ENCODE peak calls at places on chromosomes 12 and 14, in nine cellular contexts. B is COR-L47; E is SK-N-SH; X is activated CD8-positive, alpha-beta memory T cell treated with anti-CD3 and anti-CD28 coated beads for 1 hour; Z is activated CD4-positive, alpha-beta T cell treated with anti-CD3 and anti-CD28 coated beads for 48 hours; W is T-helper 2 cell; N is naive B cell; G is stimulated activated CD4-positive, alpha-beta T cell treated with anti-CD3 and anti-CD28 coated beads, Interleukin-4, amount 100 ng/mL, for 4 hours; F is H54. C is an unnamed sample.
A peak's percentile ranks its signal among the peaks of the same experiment; 100 is the strongest.

GRCh38 chr12:92208613-92209121 is 63.0 kb upstream of the BTG1 start:
- DNase-seq in B (no peak), E (no peak), X (no peak), Z (no peak), W (peak; percentile 58), N (peak; percentile 24), G (peak; percentile 40), F (peak; percentile 7), C (no peak)

GRCh38 chr12:124914392-124915248 is at the start of gene UBC:
- DNase-seq in B (no peak), E (peak; percentile 93), X (peak; percentile 87), Z (peak; percentile 92), W (peak; percentile 88), N (peak; percentile 90), G (peak; percentile 83), F (no peak), C (no peak)

GRCh38 chr12:122147514-122148290 is 26.3 kb downstream of the IL31 start:
- DNase-seq in B (no peak), E (no peak), X (no peak), Z (no peak), W (no peak), N (no peak), G (no peak), F (no peak), C (no peak)

GRCh38 chr14:24351517-24351916 is 11.7 kb upstream of the RIPK3 start:
- DNase-seq in B (peak; percentile 12), E (no peak), X (no peak), Z (no peak), W (no peak), N (no peak), G (no peak), F (no peak), C (no peak)

GRCh38 chr12:104669057-104669770 is 212.5 kb downstream of the CHST11 start:
- DNase-seq in B (peak; percentile 25), E (peak; percentile 71), X (no peak), Z (no peak), W (no peak), N (no peak), G (no peak), F (no peak), C (no peak)

GRCh38 chr14:63388766-63389431 is 70.2 kb upstream of the GPHB5 start:
- DNase-seq in B (peak; percentile 22), E (peak; percentile 64), X (no peak), Z (peak; percentile 72), W (no peak), N (peak; percentile 11), G (peak; percentile 38), F (peak; percentile 20), C (no peak)

GRCh38 chr12:120167529-120168095 is 26.9 kb downstream of the GCN1 start:
- DNase-seq in B (no peak), E (no peak), X (no peak), Z (no peak), W (no peak), N (no peak), G (no peak), F (no peak), C (no peak)

GRCh38 chr12:93106910-93107309 is 177.8 kb upstream of the EEA1 start:
- DNase-seq in B (no peak), E (no peak), X (no peak), Z (peak; percentile 11), W (no peak), N (no peak), G (no peak), F (no peak), C (no peak)

GRCh38 chr12:58416211-58416610 is 474.8 kb downstream of the ATP23 start:
- DNase-seq in B (no peak), E (no peak), X (no peak), Z (no peak), W (no peak), N (no peak), G (no peak), F (peak; percentile 11), C (no peak)

GRCh38 chr14:73743431-73743931 is 29.3 kb upstream of the PNMA1 start:
- DNase-seq in B (no peak), E (no peak), X (no peak), Z (peak; percentile 70), W (peak; percentile 59), N (peak; percentile 47), G (peak; percentile 48), F (no peak), C (no peak)

GRCh38 chr14:96790211-96790610 is 7.0 kb upstream of the VRK1 start:
- DNase-seq in B (no peak), E (no peak), X (no peak), Z (no peak), W (no peak), N (no peak), G (no peak), F (no peak), C (no peak)

GRCh38 chr14:20667957-20668356 is 16.4 kb upstream of the RNASE4 start:
- DNase-seq in B (no peak), E (no peak), X (no peak), Z (peak; percentile 20), W (no peak), N (peak; percentile 80), G (no peak), F (no peak), C (no peak)

GRCh38 chr12:30965613-30965985 is 39.1 kb downstream of the TSPAN11 start:
- DNase-seq in B (no peak), E (no peak), X (no peak), Z (no peak), W (no peak), N (no peak), G (no peak), F (no peak), C (no peak)

GRCh38 chr12:56247923-56248322 is 10.3 kb downstream of the ANKRD52 start:
- DNase-seq in B (no peak), E (no peak), X (no peak), Z (no peak), W (no peak), N (no peak), G (no peak), F (no peak), C (no peak)